ENCODE peak calls at places on chromosome 7, in eight cellular contexts. G, Q, I, D, C, B, O and Z are unnamed samples.

GRCh38 chr7:13067036-13067435 is 379.6 kb downstream of the ARL4A start:
- DNase-seq in G (no peak), Q (peak; percentile 73), I (no peak), D (no peak), C (no peak), B (peak; percentile 47), O (no peak), Z (no peak)

GRCh38 chr7:40746841-40747556 is 612.2 kb downstream of the SUGCT start:
- DNase-seq in G (no peak), Q (no peak), I (no peak), D (no peak), C (no peak), B (no peak), O (no peak), Z (no peak)

GRCh38 chr7:101200862-101201599 is at the start of gene MOGAT3:
- DNase-seq in G (no peak), Q (peak; percentile 68), I (peak; percentile 95), D (no peak), C (no peak), B (no peak), O (no peak), Z (no peak)

GRCh38 chr7:157515342-157516041 is 178.7 kb downstream of the DNAJB6 start:
- DNase-seq in G (no peak), Q (peak; percentile 70), I (no peak), D (no peak), C (no peak), B (peak; percentile 30), O (no peak), Z (peak; percentile 19)

GRCh38 chr7:107014381-107015023 is 30.0 kb upstream of the PRKAR2B start:
- DNase-seq in G (no peak), Q (peak; percentile 47), I (no peak), D (no peak), C (no peak), B (peak; percentile 3), O (no peak), Z (no peak)

GRCh38 chr7:51346136-51346535 is 29.5 kb upstream of the COBL start:
- DNase-seq in G (no peak), Q (peak; percentile 41), I (no peak), D (no peak), C (no peak), B (no peak), O (no peak), Z (no peak)

GRCh38 chr7:34156336-34156735 is 251.0 kb downstream of the BMPER start:
- DNase-seq in G (no peak), Q (no peak), I (no peak), D (no peak), C (no peak), B (no peak), O (no peak), Z (no peak)

GRCh38 chr7:70098905-70099672 is 500.8 kb downstream of the AUTS2 start:
- DNase-seq in G (no peak), Q (no peak), I (no peak), D (no peak), C (no peak), B (no peak), O (no peak), Z (no peak)

GRCh38 chr7:50355817-50356178 is 51.3 kb downstream of the IKZF1 start:
- DNase-seq in G (no peak), Q (peak; percentile 61), I (no peak), D (no peak), C (no peak), B (no peak), O (no peak), Z (no peak)

GRCh38 chr7:101094791-101095375 is 9.6 kb downstream of the TRIM56 start:
- DNase-seq in G (peak; percentile 33), Q (peak; percentile 92), I (peak; percentile 66), D (no peak), C (no peak), B (peak; percentile 69), O (no peak), Z (peak; percentile 38)

GRCh38 chr7:12674861-12675260 is 12.6 kb upstream of the ARL4A start:
- DNase-seq in G (no peak), Q (peak; percentile 70), I (peak; percentile 51), D (peak; percentile 44), C (peak; percentile 51), B (peak; percentile 41), O (peak; percentile 54), Z (no peak)

GRCh38 chr7:468681-469590 is 50.7 kb downstream of the PDGFA start:
- DNase-seq in G (no peak), Q (no peak), I (no peak), D (no peak), C (no peak), B (no peak), O (no peak), Z (peak; percentile 19)

GRCh38 chr7:12423995-12424745 is 20.5 kb upstream of the VWDE start:
- DNase-seq in G (no peak), Q (peak; percentile 91), I (no peak), D (no peak), C (no peak), B (no peak), O (no peak), Z (no peak)

GRCh38 chr7:73941836-73942551 is 81.0 kb downstream of the TMEM270 start:
- DNase-seq in G (no peak), Q (no peak), I (no peak), D (no peak), C (no peak), B (no peak), O (no peak), Z (no peak)

GRCh38 chr7:121872831-121873764 is at the start of gene PTPRZ1:
- DNase-seq in G (peak; percentile 78), Q (peak; percentile 91), I (peak; percentile 21), D (no peak), C (no peak), B (peak; percentile 95), O (no peak), Z (peak; percentile 51)

GRCh38 chr7:127928222-127928621 is 103.0 kb downstream of the LRRC4 start:
- DNase-seq in G (no peak), Q (no peak), I (no peak), D (no peak), C (no peak), B (no peak), O (no peak), Z (no peak)

GRCh38 chr7:122304604-122304975 is at the start of gene FEZF1:
- DNase-seq in G (no peak), Q (peak; percentile 82), I (no peak), D (no peak), C (no peak), B (peak; percentile 96), O (no peak), Z (no peak)

GRCh38 chr7:64876792-64877713 is 26.0 kb upstream of the ZNF273 start:
- DNase-seq in G (peak; percentile 88), Q (peak; percentile 47), I (peak; percentile 42), D (peak; percentile 61), C (peak; percentile 61), B (peak; percentile 61), O (peak; percentile 62), Z (peak; percentile 44)

GRCh38 chr7:21276471-21277035 is 151.3 kb upstream of the SP4 start:
- DNase-seq in G (no peak), Q (peak; percentile 79), I (no peak), D (no peak), C (no peak), B (peak; percentile 18), O (no peak), Z (no peak)
- H3K4me3 ChIP-seq in G (no peak overlapping the region), Q (no peak overlapping the region), I (no peak overlapping the region), D (no peak overlapping the region), C (no peak overlapping the region), B (no peak overlapping the region), O (no peak overlapping the region), Z (no peak overlapping the region)

GRCh38 chr7:2022021-2022409 is 210.7 kb downstream of the MAD1L1 start:
- DNase-seq in G (peak; percentile 13), Q (no peak), I (no peak), D (no peak), C (no peak), B (no peak), O (no peak), Z (no peak)

GRCh38 chr7:2028733-2029132 is 204.0 kb downstream of the MAD1L1 start:
- DNase-seq in G (peak; percentile 19), Q (no peak), I (no peak), D (no peak), C (no peak), B (no peak), O (no peak), Z (no peak)

GRCh38 chr7:2024227-2024918 is 208.4 kb downstream of the MAD1L1 start:
- DNase-seq in G (peak; percentile 19), Q (no peak), I (no peak), D (no peak), C (no peak), B (no peak), O (no peak), Z (no peak)

GRCh38 chr7:2022737-2023250 is 210.0 kb downstream of the MAD1L1 start:
- DNase-seq in G (no peak), Q (no peak), I (no peak), D (no peak), C (no peak), B (no peak), O (no peak), Z (no peak)

GRCh38 chr7:2025188-2025587 is 207.6 kb downstream of the MAD1L1 start:
- DNase-seq in G (no peak), Q (no peak), I (no peak), D (no peak), C (no peak), B (no peak), O (no peak), Z (no peak)
- H3K36me3 ChIP-seq in G (no peaks in the 10 kb centered on the region), Q (peaks cover 10% of the 10 kb centered on the region), I (no peaks in the 10 kb centered on the region), D (no peaks in the 10 kb centered on the region), C (no peaks in the 10 kb centered on the region), B (peaks cover 11% of the 10 kb centered on the region), O (no peaks in the 10 kb centered on the region), Z (no peaks in the 10 kb centered on the region)

DNA sequence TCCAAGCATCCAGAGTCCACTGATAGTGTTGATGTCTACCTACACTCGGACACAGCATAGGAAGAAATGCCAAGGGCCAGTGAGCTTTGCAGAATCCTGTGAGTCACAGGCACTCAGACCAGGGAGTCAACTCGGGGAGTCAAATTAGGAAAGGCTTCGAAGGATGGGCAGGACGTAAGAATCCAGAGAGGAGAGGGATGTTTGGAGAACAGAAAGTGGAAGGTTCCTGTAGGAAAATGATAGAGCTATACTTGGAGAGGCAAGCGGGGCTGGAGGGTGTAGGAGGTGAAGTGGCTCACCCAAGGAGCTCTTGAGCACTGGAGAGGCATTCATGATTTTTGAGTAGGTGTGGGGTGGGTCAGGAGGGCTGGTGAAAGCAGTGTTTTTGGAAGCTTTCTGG is 3.0 kb downstream of the ZYX start:
- DNase-seq in G (no peak), Q (peak; percentile 36), I (no peak), D (no peak), C (no peak), B (no peak), O (no peak), Z (no peak)
- H3K4me3 ChIP-seq in G (peak overlapping the region; percentile 98), Q (peak overlapping the region; percentile 94), I (peak overlapping the region; percentile 89), D (no peak overlapping the region), C (no peak overlapping the region), B (no peak overlapping the region), O (peak overlapping the region; percentile 35), Z (peak overlapping the region; percentile 95)

GRCh38 chr7:46855851-46856250 is 726.1 kb downstream of the TNS3 start:
- DNase-seq in G (no peak), Q (no peak), I (no peak), D (no peak), C (no peak), B (no peak), O (no peak), Z (no peak)

GRCh38 chr7:46854958-46855473 is 726.9 kb downstream of the TNS3 start:
- DNase-seq in G (no peak), Q (no peak), I (no peak), D (no peak), C (no peak), B (no peak), O (no peak), Z (no peak)

GRCh38 chr7:46864711-46865110 is 717.2 kb downstream of the TNS3 start:
- DNase-seq in G (no peak), Q (no peak), I (no peak), D (no peak), C (no peak), B (no peak), O (no peak), Z (no peak)

GRCh38 chr7:46859963-46860475 is 721.9 kb downstream of the TNS3 start:
- DNase-seq in G (peak; percentile 34), Q (no peak), I (no peak), D (no peak), C (no peak), B (no peak), O (no peak), Z (no peak)
- H3K36me3 ChIP-seq in G (no peaks in the 10 kb centered on the region), Q (no peaks in the 10 kb centered on the region), I (no peaks in the 10 kb centered on the region), D (no peaks in the 10 kb centered on the region), C (no peaks in the 10 kb centered on the region), B (no peaks in the 10 kb centered on the region), O (no peaks in the 10 kb centered on the region), Z (no peaks in the 10 kb centered on the region)